ENCODE peak calls at places on chromosome 16, in nine cellular contexts. A is IMR-90; B is OCI-LY7; G is CD8-positive, alpha-beta T cell; J is GM13977; I is fibroblast of pulmonary artery; R is GM06990; S is astrocyte of the spinal cord; W is neural progenitor cell. H is an unnamed sample.

GRCh38 chr16:47459603-47460002 is 1.3 kb downstream of the ITFG1 start:
- DNase-seq in A (no peak), B (no peak), G (no peak), J (no peak), I (no peak), R (no peak), S (no peak), W (no peak), H (no peak)

GRCh38 chr16:62363451-62363850 is 327.2 kb upstream of the CDH8 start:
- DNase-seq in A (no peak), B (no peak), G (no peak), J (no peak), I (no peak), R (no peak), S (no peak), W (peak; percentile 73), H (no peak)

GRCh38 chr16:81554993-81555392 is 110.4 kb downstream of the CMIP start:
- DNase-seq in A (no peak), B (no peak), G (no peak), J (no peak), I (no peak), R (no peak), S (no peak), W (no peak), H (no peak)

GRCh38 chr16:80938035-80938927 is 68.4 kb downstream of the CMC2 start:
- DNase-seq in A (peak; percentile 94), B (no peak), G (no peak), J (no peak), I (peak; percentile 99), R (no peak), S (peak; percentile 98), W (peak; percentile 94), H (no peak)

GRCh38 chr16:73739049-73739769 is 557.4 kb upstream of the PSMD7 start:
- DNase-seq in A (no peak), B (no peak), G (no peak), J (no peak), I (no peak), R (no peak), S (no peak), W (no peak), H (no peak)

GRCh38 chr16:16033208-16033717 is 83.8 kb downstream of the ABCC1 start:
- DNase-seq in A (no peak), B (peak; percentile 34), G (peak; percentile 13), J (peak; percentile 54), I (no peak), R (no peak), S (no peak), W (no peak), H (no peak)

GRCh38 chr16:56606688-56607618 is 1.4 kb upstream of the MT2A start:
- DNase-seq in A (peak; percentile 100), B (no peak), G (no peak), J (no peak), I (peak; percentile 99), R (no peak), S (peak; percentile 97), W (no peak), H (no peak)

GRCh38 chr16:31868701-31869167 is 4.9 kb upstream of the ZNF267 start:
- DNase-seq in A (peak; percentile 72), B (peak; percentile 80), G (peak; percentile 78), J (peak; percentile 55), I (peak; percentile 82), R (no peak), S (peak; percentile 70), W (peak; percentile 80), H (peak; percentile 86)

GRCh38 chr16:15961060-15961511 is 11.7 kb downstream of the ABCC1 start:
- DNase-seq in A (peak; percentile 68), B (peak; percentile 30), G (peak; percentile 34), J (peak; percentile 77), I (peak; percentile 31), R (peak; percentile 59), S (peak; percentile 69), W (no peak), H (no peak)

GRCh38 chr16:79316004-79316458 is 284.5 kb downstream of the MAF start:
- DNase-seq in A (no peak), B (no peak), G (no peak), J (no peak), I (no peak), R (peak; percentile 29), S (no peak), W (no peak), H (no peak)

GRCh38 chr16:75097191-75097761 is 19.3 kb downstream of the LDHD start:
- DNase-seq in A (no peak), B (no peak), G (no peak), J (no peak), I (no peak), R (no peak), S (no peak), W (no peak), H (no peak)

GRCh38 chr16:22075043-22075757 is 17.1 kb upstream of the VWA3A start:
- DNase-seq in A (peak; percentile 75), B (no peak), G (no peak), J (no peak), I (no peak), R (no peak), S (peak; percentile 48), W (no peak), H (no peak)

GRCh38 chr16:55949518-55949917 is 74.3 kb upstream of the CES5A start:
- DNase-seq in A (peak; percentile 31), B (no peak), G (no peak), J (no peak), I (no peak), R (no peak), S (no peak), W (no peak), H (no peak)

GRCh38 chr16:85485379-85485778 is 127.7 kb upstream of the GSE1 start:
- DNase-seq in A (no peak), B (no peak), G (no peak), J (no peak), I (no peak), R (no peak), S (no peak), W (peak; percentile 65), H (no peak)

GRCh38 chr16:58252716-58253115 is 42.1 kb downstream of the PRSS54 start:
- DNase-seq in A (no peak), B (peak; percentile 9), G (no peak), J (no peak), I (no peak), R (no peak), S (no peak), W (no peak), H (no peak)
- TF ChIP-seq CTCF in A (no peak), B (peak; percentile 63), G (no peak), J (no peak), I (no peak), R (no peak), S (no peak), W (no peak), H (no peak)

GRCh38 chr16:88925540-88925887 is 51.5 kb downstream of the CBFA2T3 start:
- DNase-seq in A (no peak), B (no peak), G (no peak), J (no peak), I (no peak), R (no peak), S (no peak), W (no peak), H (no peak)

GRCh38 chr16:88926374-88926990 is 50.5 kb downstream of the CBFA2T3 start:
- DNase-seq in A (no peak), B (no peak), G (no peak), J (no peak), I (no peak), R (no peak), S (no peak), W (peak; percentile 58), H (no peak)

GRCh38 chr16:88923450-88923849 is 53.6 kb downstream of the CBFA2T3 start:
- DNase-seq in A (no peak), B (no peak), G (no peak), J (peak; percentile 27), I (no peak), R (no peak), S (no peak), W (no peak), H (no peak)

GRCh38 chr16:88923926-88924833 is 52.8 kb downstream of the CBFA2T3 start:
- DNase-seq in A (no peak), B (no peak), G (no peak), J (no peak), I (no peak), R (no peak), S (no peak), W (peak; percentile 58), H (no peak)

GRCh38 chr16:88924834-88925539 is 52.0 kb downstream of the CBFA2T3 start:
- DNase-seq in A (peak; percentile 73), B (peak; percentile 92), G (no peak), J (peak; percentile 84), I (peak; percentile 81), R (no peak), S (peak; percentile 82), W (peak; percentile 61), H (no peak)
- TF ChIP-seq CTCF in A (peak; percentile 58), B (peak; percentile 77), G (no peak), J (peak; percentile 52), I (peak; percentile 46), R (peak; percentile 52), S (peak; percentile 55), W (peak; percentile 35), H (no peak)

DNA sequence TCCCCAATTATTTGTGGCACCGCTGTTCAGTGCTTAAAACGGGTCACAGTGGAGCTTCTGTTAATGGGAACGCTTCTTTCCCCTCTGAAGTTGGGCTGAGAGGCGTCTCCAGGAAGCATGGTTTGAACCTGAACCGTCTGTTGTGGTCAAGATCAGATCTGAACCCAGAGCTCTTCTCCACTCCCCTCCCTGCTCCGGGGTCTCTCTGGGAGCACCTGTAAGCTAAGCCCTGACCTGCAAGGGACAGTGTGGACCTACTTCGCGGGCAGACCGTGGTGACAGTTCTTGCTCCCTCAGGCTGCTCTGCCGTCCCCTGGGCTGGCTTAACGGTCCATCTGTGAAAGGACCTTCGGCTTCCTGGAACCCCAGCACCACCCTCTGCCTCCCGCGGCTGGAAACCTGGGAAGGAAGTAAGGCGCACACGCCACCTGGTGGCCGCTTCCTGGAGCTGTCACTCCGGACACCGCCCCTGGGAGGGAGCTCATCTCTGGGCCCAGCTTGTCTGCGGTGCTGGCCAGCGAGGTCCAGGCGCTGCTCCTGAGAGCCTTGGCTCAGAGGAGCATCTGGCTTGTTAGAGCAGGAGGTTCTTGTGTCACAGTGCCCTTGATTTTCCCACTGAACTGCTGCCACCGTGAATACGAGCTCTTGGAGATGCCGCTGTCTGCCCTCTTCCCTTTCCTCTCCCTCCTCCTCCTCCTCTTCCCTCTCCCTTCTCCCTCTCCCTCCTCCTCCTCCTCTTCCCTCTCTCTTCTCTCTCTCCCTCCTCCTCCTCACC is 518.5 kb upstream of the EEF2KMT start:
- DNase-seq in A (no peak), B (peak; percentile 63), G (no peak), J (peak; percentile 35), I (peak; percentile 2), R (peak; percentile 13), S (peak; percentile 17), W (peak; percentile 92), H (peak; percentile 74)
- TF ChIP-seq CTCF in A (no peak), B (peak; percentile 84), G (peak; percentile 23), J (peak; percentile 67), I (peak; percentile 12), R (peak; percentile 68), S (peak; percentile 59), W (peak; percentile 90), H (peak; percentile 90)

DNA sequence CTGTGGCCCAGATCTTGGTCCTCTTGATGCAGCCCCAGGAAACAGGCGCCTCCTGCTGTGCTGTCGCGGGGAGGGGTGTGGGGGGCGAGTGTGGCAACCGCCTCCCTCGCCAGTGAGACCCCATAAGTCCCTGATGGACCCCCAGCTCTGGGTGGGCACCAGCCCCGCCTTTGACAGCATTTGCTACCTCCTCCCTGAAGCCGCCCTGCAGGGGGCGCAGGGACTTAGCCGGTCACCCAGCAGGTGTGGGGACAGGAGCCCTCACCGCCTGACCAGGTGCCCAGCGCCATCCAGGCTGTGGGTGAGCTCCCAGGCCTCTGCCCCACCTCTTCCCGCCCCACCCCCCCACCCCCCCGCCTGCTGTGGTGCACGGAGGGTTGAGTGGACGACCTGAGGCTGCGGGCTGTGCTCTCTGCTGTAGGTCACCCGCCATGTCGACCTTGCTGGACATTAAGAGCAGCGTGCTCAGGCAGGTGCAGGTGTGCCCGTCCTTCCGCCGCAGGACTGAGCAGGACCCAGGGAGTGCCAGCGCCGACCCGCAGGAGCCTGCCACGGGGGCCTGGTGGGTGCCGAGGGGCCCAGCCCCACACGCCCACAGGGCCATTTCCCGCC is 4.8 kb downstream of the BAIAP3 start:
- DNase-seq in A (no peak), B (peak; percentile 54), G (no peak), J (no peak), I (no peak), R (no peak), S (no peak), W (peak; percentile 82), H (peak; percentile 61)
- TF ChIP-seq CTCF in A (peak; percentile 26), B (peak; percentile 63), G (no peak), J (peak; percentile 62), I (peak; percentile 39), R (peak; percentile 75), S (peak; percentile 41), W (peak; percentile 56), H (peak; percentile 62)